ENCODE peak calls at places on chromosomes 2 and 18, in six cellular contexts. D is breast epithelium; K is CD8-positive, alpha-beta memory T cell; Q is thoracic aorta; Y is tibial artery; Z is neural progenitor cell. L is an unnamed sample. For H3K9me3, the result is how much of the 10 kb centered on the place peaks cover.

GRCh38 chr2:49490710-49491109 is 336.4 kb upstream of the FSHR start:
- DNase-seq in D (no peak), K (no peak), Q (no peak), Y (no peak), Z (peak), L (peak)

GRCh38 chr2:34102359-34102758 is 503.3 kb upstream of the FAM98A start:
- DNase-seq in D (no peak), K (no peak), Q (no peak), Y (no peak), Z (no peak), L (no peak)

GRCh38 chr2:104068665-104069064 is 785.2 kb upstream of the POU3F3 start:
- DNase-seq in D (no peak), K (no peak), Q (no peak), Y (no peak), Z (no peak), L (no peak)

GRCh38 chr2:109289011-109289410 is 160.0 kb downstream of the SH3RF3 start:
- DNase-seq in D (no peak), K (no peak), Q (no peak), Y (no peak), Z (no peak), L (no peak)

GRCh38 chr2:62774555-62775366 is 69.2 kb downstream of the EHBP1 start:
- DNase-seq in D (no peak), K (peak), Q (no peak), Y (no peak), Z (peak), L (peak)

GRCh38 chr18:24189664-24190346 is 50.9 kb downstream of the CABYR start:
- DNase-seq in D (no peak), K (no peak), Q (no peak), Y (no peak), Z (peak), L (no peak)

GRCh38 chr2:128630974-128631697 is 312.5 kb upstream of the HS6ST1 start:
- DNase-seq in D (no peak), K (no peak), Q (no peak), Y (peak), Z (no peak), L (no peak)

GRCh38 chr2:174931724-174932123 is 73.5 kb downstream of the CHN1 start:
- DNase-seq in D (no peak), K (no peak), Q (no peak), Y (no peak), Z (no peak), L (no peak)

GRCh38 chr2:69092857-69093256 is 79.9 kb downstream of the ANTXR1 start:
- DNase-seq in D (no peak), K (no peak), Q (no peak), Y (no peak), Z (no peak), L (no peak)

GRCh38 chr18:13175754-13176210 is 42.8 kb upstream of the LDLRAD4 start:
- DNase-seq in D (no peak), K (no peak), Q (no peak), Y (no peak), Z (no peak), L (no peak)

GRCh38 chr2:8514748-8515389 is 167.0 kb upstream of the ID2 start:
- DNase-seq in D (no peak), K (no peak), Q (no peak), Y (no peak), Z (no peak), L (no peak)

GRCh38 chr18:51051105-51051712 is 21.2 kb downstream of the SMAD4 start:
- DNase-seq in D (no peak), K (peak), Q (no peak), Y (no peak), Z (peak), L (no peak)

GRCh38 chr18:62183578-62184195 is 3.2 kb downstream of the PIGN start:
- DNase-seq in D (no peak), K (peak), Q (no peak), Y (no peak), Z (peak), L (peak)

GRCh38 chr18:62182220-62182619 is 4.6 kb downstream of the PIGN start:
- DNase-seq in D (no peak), K (no peak), Q (no peak), Y (no peak), Z (no peak), L (no peak)

GRCh38 chr18:62177271-62177670 is 9.6 kb downstream of the PIGN start:
- DNase-seq in D (no peak), K (no peak), Q (no peak), Y (no peak), Z (no peak), L (no peak)

GRCh38 chr18:62175521-62175920 is 11.3 kb downstream of the PIGN start:
- DNase-seq in D (no peak), K (no peak), Q (no peak), Y (no peak), Z (no peak), L (no peak)

GRCh38 chr18:62179213-62179612 is 7.6 kb downstream of the PIGN start:
- DNase-seq in D (no peak), K (no peak), Q (no peak), Y (no peak), Z (no peak), L (no peak)
- H3K27ac ChIP-seq in D (no peak), K (no peak), Q (no peak), Y (no peak), Z (no peak), L (no peak)

GRCh38 chr18:9483526-9483925 is 8.2 kb downstream of the RALBP1 start:
- DNase-seq in D (no peak), K (no peak), Q (no peak), Y (no peak), Z (no peak), L (no peak)

GRCh38 chr18:9478545-9478944 is 3.2 kb downstream of the RALBP1 start:
- DNase-seq in D (no peak), K (no peak), Q (no peak), Y (no peak), Z (no peak), L (no peak)

GRCh38 chr18:9477509-9477908 is 2.2 kb downstream of the RALBP1 start:
- DNase-seq in D (no peak), K (no peak), Q (no peak), Y (no peak), Z (no peak), L (no peak)

GRCh38 chr18:9488535-9488934 is 13.2 kb downstream of the RALBP1 start:
- DNase-seq in D (no peak), K (no peak), Q (no peak), Y (no peak), Z (no peak), L (no peak)

GRCh38 chr18:9482790-9483189 is 7.5 kb downstream of the RALBP1 start:
- DNase-seq in D (no peak), K (no peak), Q (no peak), Y (no peak), Z (no peak), L (no peak)
- H3K9me3 ChIP-seq in D (under half), K (under half), Q (under half), Y (under half), Z (under half), L (under half)

GRCh38 chr2:101720732-101721131 is 23.2 kb downstream of the MAP4K4 start:
- DNase-seq in D (no peak), K (no peak), Q (no peak), Y (no peak), Z (no peak), L (no peak)
- H3K27ac ChIP-seq in D (no peak), K (no peak), Q (no peak), Y (no peak), Z (no peak), L (no peak)

DNA sequence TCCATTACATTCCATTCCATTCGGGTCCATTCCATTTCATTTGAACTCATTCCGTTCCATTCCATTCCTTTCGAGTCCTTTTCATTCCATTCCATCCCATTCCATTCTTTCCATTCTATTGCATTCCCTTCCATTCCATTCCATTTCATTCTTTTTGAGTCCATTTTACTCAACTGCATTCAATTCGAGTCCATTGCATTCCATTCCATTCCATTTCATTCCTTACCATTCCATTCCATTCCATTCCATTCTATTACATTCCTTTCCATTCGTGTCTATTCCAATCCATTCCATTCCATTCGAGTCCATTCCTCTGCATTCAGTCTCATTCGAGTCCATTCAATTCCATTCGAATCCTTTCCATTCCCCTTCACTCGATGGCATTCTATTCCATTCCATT is 1128.8 kb downstream of the RPIA start:
- DNase-seq in D (no peak), K (no peak), Q (no peak), Y (no peak), Z (no peak), L (no peak)
- H3K9me3 ChIP-seq in D (under half), K (under half), Q (under half), Y (under half), Z (half or more), L (under half)

GRCh38 chr18:31586616-31587015 is 5.1 kb upstream of the TTR start:
- DNase-seq in D (no peak), K (no peak), Q (no peak), Y (no peak), Z (no peak), L (no peak)
- H3K27ac ChIP-seq in D (no peak), K (no peak), Q (no peak), Y (no peak), Z (no peak), L (no peak)

DNA sequence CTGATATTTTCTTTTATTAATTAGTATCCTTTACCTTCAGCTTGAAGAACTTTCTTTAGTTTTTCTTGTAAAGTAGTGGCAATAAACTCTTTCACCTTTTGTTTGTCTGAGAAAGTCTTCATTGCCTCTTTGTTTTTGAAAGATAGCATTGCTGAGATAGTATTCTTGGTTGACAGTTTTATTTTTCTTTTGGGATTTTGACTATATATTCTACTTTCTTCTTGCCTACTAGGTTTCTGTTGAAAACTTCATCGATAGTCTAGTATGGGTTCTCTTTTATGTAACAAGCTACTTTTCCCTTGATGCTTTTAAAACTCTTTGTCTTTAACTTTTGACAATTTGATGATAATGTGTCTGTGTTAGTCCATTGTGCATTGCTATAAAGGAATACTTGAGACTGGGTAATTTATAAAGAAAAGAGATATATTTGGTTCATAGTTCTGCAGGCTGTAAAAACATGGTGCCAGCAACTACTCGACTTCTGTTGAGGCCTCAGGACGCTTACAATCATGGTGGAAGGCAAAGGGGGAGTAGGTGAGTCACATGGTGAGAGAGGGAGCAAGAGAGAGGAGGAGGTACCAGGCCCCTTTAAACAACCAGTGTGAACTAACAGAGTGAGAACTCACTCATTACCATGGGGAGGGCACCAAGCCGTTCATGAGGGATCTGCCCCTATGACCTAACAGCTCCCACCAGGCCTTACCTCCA is 12.0 kb downstream of the CCDC150 start:
- DNase-seq in D (no peak), K (no peak), Q (no peak), Y (no peak), Z (no peak), L (no peak)
- H3K9me3 ChIP-seq in D (under half), K (under half), Q (under half), Y (under half), Z (under half), L (under half)

DNA sequence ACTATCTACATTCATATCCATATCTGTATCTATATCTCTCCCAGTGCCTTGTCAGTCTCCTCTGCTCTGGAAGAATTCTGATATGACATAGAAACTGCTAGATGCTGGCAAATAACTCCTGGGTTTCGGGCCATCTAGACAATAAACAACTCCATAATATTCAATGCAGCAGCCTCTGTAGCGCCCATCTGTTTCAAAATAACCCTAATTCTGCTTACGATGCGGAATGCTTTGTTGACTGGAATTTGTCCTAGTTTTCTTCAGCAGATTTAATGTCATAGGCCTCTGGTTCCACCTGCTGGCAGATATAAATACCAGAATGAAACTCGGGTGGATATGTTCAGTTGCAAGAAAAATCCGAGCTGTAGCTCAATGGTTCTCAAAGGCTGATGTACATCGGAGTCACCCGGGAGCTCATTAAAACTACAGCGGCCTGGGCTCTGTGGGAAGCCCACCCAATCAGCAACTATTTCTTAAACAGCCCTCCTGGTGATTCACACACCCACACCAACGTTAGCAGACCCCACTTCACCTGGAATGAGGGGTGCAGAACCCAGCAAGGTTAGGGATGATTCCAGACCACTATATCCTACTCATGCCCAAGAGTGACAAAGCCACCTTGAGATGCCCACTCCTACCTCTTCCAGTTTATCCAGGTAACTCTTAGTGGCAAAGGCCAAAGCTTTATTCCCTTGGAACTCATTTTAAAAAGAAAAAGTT is 149.5 kb downstream of the RHBDD1 start:
- DNase-seq in D (peak), K (no peak), Q (no peak), Y (no peak), Z (peak), L (peak)
- H3K27ac ChIP-seq in D (peak), K (no peak), Q (no peak), Y (no peak), Z (no peak), L (peak)

GRCh38 chr18:66694857-66695256 is 91.0 kb upstream of the CDH19 start:
- DNase-seq in D (no peak), K (no peak), Q (no peak), Y (no peak), Z (no peak), L (no peak)
- H3K9me3 ChIP-seq in D (under half), K (under half), Q (under half), Y (under half), Z (under half), L (under half)

GRCh38 chr2:241344925-241345651 is 11.0 kb upstream of the FARP2 start:
- DNase-seq in D (no peak), K (no peak), Q (no peak), Y (no peak), Z (no peak), L (no peak)
- H3K27ac ChIP-seq in D (no peak), K (no peak), Q (no peak), Y (no peak), Z (no peak), L (no peak)

GRCh38 chr2:16323551-16324543 is 341.8 kb downstream of the CYRIA start:
- DNase-seq in D (no peak), K (no peak), Q (no peak), Y (no peak), Z (no peak), L (no peak)
- H3K9me3 ChIP-seq in D (under half), K (under half), Q (under half), Y (under half), Z (under half), L (under half)

L was measured in testis.